ENCODE peak calls at places on chromosomes 1 and 21, in ten cellular contexts. H, S, J, T, V, M, X, C, L and A are unnamed samples.

GRCh38 chr1:151340870-151341754 is 5.9 kb downstream of the RFX5 start:
- DNase-seq in H (peak), S (peak), J (peak), T (peak), V (peak), M (no peak), X (peak), C (no peak), L (peak), A (peak)

GRCh38 chr21:45739218-45740087 is 95.9 kb downstream of the PCBP3 start:
- DNase-seq in H (no peak), S (no peak), J (no peak), T (no peak), V (no peak), M (no peak), X (no peak), C (no peak), L (no peak), A (no peak)

GRCh38 chr1:22159858-22160257 is 17.0 kb upstream of the WNT4 start:
- DNase-seq in H (no peak), S (no peak), J (no peak), T (no peak), V (no peak), M (no peak), X (no peak), C (no peak), L (no peak), A (no peak)

GRCh38 chr1:112714313-112715263 is 544 bp downstream of the PPM1J start:
- DNase-seq in H (no peak), S (no peak), J (no peak), T (peak), V (no peak), M (peak), X (no peak), C (no peak), L (peak), A (no peak)

GRCh38 chr21:43622796-43623195 is 36.5 kb downstream of the HSF2BP start:
- DNase-seq in H (no peak), S (no peak), J (peak), T (no peak), V (no peak), M (no peak), X (no peak), C (no peak), L (no peak), A (no peak)

GRCh38 chr1:67582625-67583461 is 102.2 kb upstream of the GADD45A start:
- DNase-seq in H (no peak), S (no peak), J (no peak), T (no peak), V (peak), M (no peak), X (no peak), C (no peak), L (no peak), A (no peak)

GRCh38 chr1:41354956-41355355 is 6.3 kb upstream of the FOXO6 start:
- DNase-seq in H (no peak), S (no peak), J (no peak), T (no peak), V (no peak), M (no peak), X (no peak), C (no peak), L (peak), A (no peak)

GRCh38 chr1:29671446-29671845 is 435.1 kb downstream of the PTPRU start:
- DNase-seq in H (peak), S (no peak), J (no peak), T (no peak), V (no peak), M (no peak), X (no peak), C (no peak), L (no peak), A (no peak)

GRCh38 chr1:77068013-77068412 is 151.2 kb downstream of the PIGK start:
- DNase-seq in H (no peak), S (no peak), J (peak), T (no peak), V (no peak), M (no peak), X (no peak), C (no peak), L (no peak), A (no peak)

GRCh38 chr1:23362218-23362713 is 7.4 kb downstream of the ZNF436 start:
- DNase-seq in H (no peak), S (no peak), J (no peak), T (no peak), V (no peak), M (no peak), X (no peak), C (no peak), L (no peak), A (no peak)

GRCh38 chr1:46594068-46594467 is 10.0 kb downstream of the MKNK1 start:
- DNase-seq in H (no peak), S (no peak), J (no peak), T (no peak), V (no peak), M (no peak), X (no peak), C (no peak), L (no peak), A (no peak)

GRCh38 chr1:227886993-227887696 is 60.6 kb downstream of the WNT9A start:
- DNase-seq in H (peak), S (no peak), J (no peak), T (peak), V (peak), M (peak), X (peak), C (no peak), L (peak), A (no peak)

GRCh38 chr1:1157426-1157913 is 16.2 kb upstream of the TTLL10 start:
- DNase-seq in H (peak), S (no peak), J (peak), T (peak), V (peak), M (peak), X (peak), C (peak), L (peak), A (peak)

GRCh38 chr1:168320805-168321577 is 40.3 kb downstream of the TBX19 start:
- DNase-seq in H (no peak), S (no peak), J (peak), T (no peak), V (peak), M (no peak), X (peak), C (no peak), L (no peak), A (no peak)

GRCh38 chr1:218342091-218342490 is 3.0 kb upstream of the TGFB2 start:
- DNase-seq in H (no peak), S (no peak), J (no peak), T (no peak), V (no peak), M (no peak), X (no peak), C (no peak), L (no peak), A (no peak)

GRCh38 chr1:40243371-40243770 is 4.4 kb upstream of the TMCO2 start:
- DNase-seq in H (no peak), S (no peak), J (no peak), T (no peak), V (no peak), M (no peak), X (no peak), C (no peak), L (no peak), A (no peak)

GRCh38 chr1:206002833-206003532 is at the start of gene RAB7B:
- DNase-seq in H (peak), S (no peak), J (peak), T (peak), V (peak), M (no peak), X (peak), C (no peak), L (no peak), A (no peak)

GRCh38 chr21:39186676-39187075 is 3.4 kb upstream of the PSMG1 start:
- DNase-seq in H (no peak), S (no peak), J (peak), T (no peak), V (no peak), M (no peak), X (no peak), C (no peak), L (no peak), A (no peak)

GRCh38 chr1:21491483-21492170 is 17.6 kb upstream of the ALPL start:
- DNase-seq in H (no peak), S (no peak), J (no peak), T (no peak), V (no peak), M (no peak), X (no peak), C (no peak), L (no peak), A (no peak)

GRCh38 chr1:81424816-81425215 is 375.9 kb upstream of the ADGRL2 start:
- DNase-seq in H (no peak), S (no peak), J (no peak), T (no peak), V (no peak), M (no peak), X (no peak), C (no peak), L (no peak), A (no peak)
- H3K27ac ChIP-seq in H (no peak), S (no peak), J (no peak), T (no peak), V (no peak), M (no peak), X (no peak), C (no peak), L (no peak), A (no peak)

GRCh38 chr1:37556712-37557196 is at the start of gene DNALI1:
- DNase-seq in H (peak), S (peak), J (peak), T (peak), V (peak), M (peak), X (peak), C (peak), L (peak), A (peak)

GRCh38 chr1:37553927-37554808 is at the start of gene SNIP1:
- DNase-seq in H (peak), S (peak), J (peak), T (peak), V (peak), M (peak), X (peak), C (peak), L (peak), A (peak)

GRCh38 chr1:37558411-37558810 is 1.7 kb downstream of the DNALI1 start:
- DNase-seq in H (no peak), S (no peak), J (no peak), T (no peak), V (no peak), M (no peak), X (no peak), C (no peak), L (no peak), A (no peak)

GRCh38 chr1:37559080-37559479 is 2.3 kb downstream of the DNALI1 start:
- DNase-seq in H (no peak), S (no peak), J (no peak), T (no peak), V (no peak), M (no peak), X (no peak), C (no peak), L (no peak), A (no peak)

GRCh38 chr1:37557402-37557801 is 662 bp downstream of the DNALI1 start:
- DNase-seq in H (no peak), S (no peak), J (no peak), T (no peak), V (no peak), M (no peak), X (no peak), C (no peak), L (no peak), A (no peak)
- H3K27ac ChIP-seq in H (peak), S (no peak), J (peak), T (peak), V (no peak), M (peak), X (no peak), C (no peak), L (no peak), A (no peak)

GRCh38 chr1:18192182-18192581 is 84.6 kb downstream of the IGSF21 start:
- DNase-seq in H (no peak), S (no peak), J (no peak), T (no peak), V (no peak), M (no peak), X (no peak), C (no peak), L (no peak), A (no peak)

GRCh38 chr1:18190598-18190997 is 83.0 kb downstream of the IGSF21 start:
- DNase-seq in H (no peak), S (no peak), J (no peak), T (no peak), V (no peak), M (no peak), X (no peak), C (no peak), L (peak), A (no peak)

GRCh38 chr1:18191868-18192155 is 84.2 kb downstream of the IGSF21 start:
- DNase-seq in H (no peak), S (no peak), J (no peak), T (no peak), V (no peak), M (no peak), X (no peak), C (no peak), L (no peak), A (no peak)

GRCh38 chr1:18192974-18193373 is 85.4 kb downstream of the IGSF21 start:
- DNase-seq in H (no peak), S (no peak), J (no peak), T (no peak), V (no peak), M (no peak), X (no peak), C (no peak), L (no peak), A (no peak)

GRCh38 chr1:18191037-18191867 is 83.7 kb downstream of the IGSF21 start:
- DNase-seq in H (no peak), S (no peak), J (no peak), T (no peak), V (no peak), M (no peak), X (no peak), C (no peak), L (peak), A (no peak)
- H3K27ac ChIP-seq in H (no peak), S (no peak), J (no peak), T (no peak), V (no peak), M (no peak), X (no peak), C (no peak), L (no peak), A (no peak)

GRCh38 chr1:7670334-7671145 is 100.6 kb upstream of the VAMP3 start:
- DNase-seq in H (no peak), S (no peak), J (no peak), T (peak), V (no peak), M (no peak), X (no peak), C (no peak), L (peak), A (no peak)

GRCh38 chr1:7671676-7672075 is 99.4 kb upstream of the VAMP3 start:
- DNase-seq in H (no peak), S (no peak), J (no peak), T (no peak), V (no peak), M (no peak), X (no peak), C (no peak), L (no peak), A (no peak)

GRCh38 chr1:7671146-7671465 is 100.0 kb upstream of the VAMP3 start:
- DNase-seq in H (no peak), S (no peak), J (no peak), T (no peak), V (no peak), M (no peak), X (no peak), C (no peak), L (no peak), A (no peak)

GRCh38 chr1:7667625-7668218 is 103.4 kb upstream of the VAMP3 start:
- DNase-seq in H (peak), S (peak), J (peak), T (peak), V (peak), M (peak), X (peak), C (peak), L (peak), A (peak)

GRCh38 chr1:7669559-7670208 is 101.4 kb upstream of the VAMP3 start:
- DNase-seq in H (no peak), S (peak), J (peak), T (no peak), V (peak), M (peak), X (no peak), C (peak), L (peak), A (peak)
- H3K27ac ChIP-seq in H (no peak), S (no peak), J (no peak), T (no peak), V (no peak), M (no peak), X (no peak), C (peak), L (no peak), A (peak)